ENCODE peak calls at places on chromosomes 3 and 15, in six cellular contexts. N is CD4-positive, CD25-positive, alpha-beta regulatory T cell; E is iPS DF 6.9; A is transverse colon; J is PC-3; Z is NT2/D1. S is an unnamed sample.

GRCh38 chr15:69232144-69232543 is 66.6 kb upstream of the PAQR5 start:
- DNase-seq in N (no peak), E (no peak), A (no peak), J (peak; percentile 65), Z (no peak), S (no peak)

GRCh38 chr3:128194843-128195242 is 41.6 kb downstream of the EEFSEC start:
- DNase-seq in N (no peak), E (no peak), A (no peak), J (no peak), Z (no peak), S (no peak)

GRCh38 chr15:63510548-63510940 is 6.2 kb downstream of the USP3 start:
- DNase-seq in N (no peak), E (no peak), A (no peak), J (no peak), Z (no peak), S (no peak)

GRCh38 chr3:173690542-173690941 is 293.0 kb downstream of the NLGN1 start:
- DNase-seq in N (no peak), E (no peak), A (no peak), J (peak; percentile 51), Z (no peak), S (no peak)

GRCh38 chr3:141103503-141103902 is 52.4 kb downstream of the SPSB4 start:
- DNase-seq in N (no peak), E (no peak), A (no peak), J (no peak), Z (no peak), S (no peak)

GRCh38 chr15:90192961-90193786 is 8.0 kb upstream of the SEMA4B start:
- DNase-seq in N (no peak), E (no peak), A (no peak), J (no peak), Z (no peak), S (no peak)

GRCh38 chr3:2362122-2362521 is 263.5 kb downstream of the CNTN4 start:
- DNase-seq in N (no peak), E (no peak), A (no peak), J (no peak), Z (no peak), S (no peak)

GRCh38 chr3:68972358-68972979 is 40.1 kb upstream of the TAFA4 start:
- DNase-seq in N (peak; percentile 8), E (peak; percentile 68), A (peak; percentile 17), J (peak; percentile 47), Z (peak; percentile 83), S (peak; percentile 30)

GRCh38 chr3:112327371-112327951 is 5.5 kb upstream of the CD200 start:
- DNase-seq in N (peak; percentile 59), E (no peak), A (no peak), J (peak; percentile 69), Z (no peak), S (no peak)

DNA sequence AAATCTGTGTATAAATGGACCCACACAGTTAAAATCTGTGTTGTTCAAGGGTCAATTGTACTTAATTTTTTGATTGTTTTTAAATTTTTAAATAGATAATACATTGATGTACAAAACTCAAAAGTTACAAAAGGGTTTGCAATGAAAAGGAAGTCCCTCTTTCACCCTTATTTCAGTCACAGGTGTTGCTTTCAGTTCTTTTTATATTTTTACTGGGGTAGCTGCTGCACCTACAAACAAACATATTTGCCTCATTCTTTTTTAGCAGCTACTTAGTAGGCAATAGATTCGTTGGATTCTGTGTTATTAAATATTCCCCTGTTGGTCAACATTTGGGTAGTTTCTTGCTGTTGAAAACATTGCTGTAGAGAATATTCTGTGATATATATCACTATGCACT is 44.4 kb downstream of the PIAS1 start:
- DNase-seq in N (no peak), E (no peak), A (no peak), J (no peak), Z (no peak), S (no peak)
- H3K9me3 ChIP-seq in N (peaks cover 18% of the 10 kb centered on the region), E (no peaks in the 10 kb centered on the region), A (peaks cover 19% of the 10 kb centered on the region), J (peaks cover 7% of the 10 kb centered on the region), Z (peaks cover 31% of the 10 kb centered on the region), S (peaks cover 14% of the 10 kb centered on the region)

DNA sequence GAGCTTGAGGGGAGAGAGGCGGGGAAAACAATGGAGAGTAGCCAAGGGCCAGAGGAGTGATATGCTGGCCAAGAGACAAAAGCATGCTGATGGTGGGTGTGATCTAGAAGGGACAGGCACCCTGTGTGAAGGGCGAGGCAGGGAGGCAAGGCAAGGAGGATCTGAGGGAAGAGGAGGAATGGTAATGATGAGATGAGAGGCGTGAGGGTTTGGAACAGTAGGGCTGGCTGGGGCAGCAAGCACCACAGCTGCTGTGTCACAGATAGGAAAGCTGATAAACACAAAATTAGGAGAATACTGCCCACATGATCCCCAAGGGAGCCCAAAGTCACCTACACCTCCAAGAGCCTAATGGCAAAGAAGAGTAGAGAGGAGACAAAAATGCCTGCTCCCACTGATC is 65.5 kb downstream of the LARS2 start:
- DNase-seq in N (no peak), E (no peak), A (no peak), J (no peak), Z (no peak), S (no peak)
- H3K9me3 ChIP-seq in N (no peaks in the 10 kb centered on the region), E (no peaks in the 10 kb centered on the region), A (no peaks in the 10 kb centered on the region), J (no peaks in the 10 kb centered on the region), Z (peaks cover 12% of the 10 kb centered on the region), S (no peaks in the 10 kb centered on the region)

GRCh38 chr3:39302178-39302577 is 22.3 kb upstream of the CX3CR1 start:
- DNase-seq in N (no peak), E (no peak), A (no peak), J (no peak), Z (no peak), S (no peak)
- H3K9me3 ChIP-seq in N (peaks cover 34% of the 10 kb centered on the region), E (no peaks in the 10 kb centered on the region), A (peaks cover 16% of the 10 kb centered on the region), J (peaks cover 19% of the 10 kb centered on the region), Z (peaks cover 19% of the 10 kb centered on the region), S (no peaks in the 10 kb centered on the region)

GRCh38 chr15:45242289-45242688 is 9.7 kb upstream of the SLC28A2 start:
- DNase-seq in N (no peak), E (no peak), A (no peak), J (no peak), Z (no peak), S (no peak)
- H3K9me3 ChIP-seq in N (peaks cover 70% of the 10 kb centered on the region), E (peaks cover 4% of the 10 kb centered on the region), A (peaks cover 41% of the 10 kb centered on the region), J (peaks cover 28% of the 10 kb centered on the region), Z (peaks cover 48% of the 10 kb centered on the region), S (peaks cover 20% of the 10 kb centered on the region)

GRCh38 chr15:60704129-60704528 is 225.2 kb upstream of the ICE2 start:
- DNase-seq in N (no peak), E (no peak), A (peak; percentile 49), J (no peak), Z (no peak), S (no peak)
- H3K9me3 ChIP-seq in N (no peaks in the 10 kb centered on the region), E (no peaks in the 10 kb centered on the region), A (no peaks in the 10 kb centered on the region), J (no peaks in the 10 kb centered on the region), Z (no peaks in the 10 kb centered on the region), S (no peaks in the 10 kb centered on the region)

DNA sequence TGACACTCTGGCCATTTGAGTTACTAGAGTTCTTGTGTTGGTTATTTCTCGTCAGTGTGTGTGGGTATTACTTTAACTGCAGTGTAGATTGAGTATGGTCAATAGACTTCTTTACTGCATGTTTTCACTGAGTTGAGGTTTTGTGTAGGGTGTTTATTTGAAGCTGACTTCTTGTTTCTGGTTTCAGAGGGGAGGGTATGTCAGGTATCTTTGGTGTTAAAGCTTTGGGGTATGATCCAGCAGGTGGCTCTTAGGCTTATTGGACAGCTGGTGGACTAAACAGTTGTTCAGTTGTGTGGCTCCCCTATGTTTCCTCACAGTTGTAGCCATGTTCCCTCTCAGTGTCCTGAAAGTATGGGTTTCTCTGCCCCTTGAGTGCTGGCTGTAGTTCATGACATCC is 72.0 kb downstream of the AKAP13 start:
- DNase-seq in N (no peak), E (no peak), A (no peak), J (no peak), Z (no peak), S (no peak)
- H3K9me3 ChIP-seq in N (peaks cover 17% of the 10 kb centered on the region), E (no peaks in the 10 kb centered on the region), A (peaks cover 19% of the 10 kb centered on the region), J (no peaks in the 10 kb centered on the region), Z (peaks cover 25% of the 10 kb centered on the region), S (peaks cover 10% of the 10 kb centered on the region)

S was measured in Panc1.